ENCODE peak calls at places on chromosomes 5 and 9, in four cellular contexts. D, R, I and M are unnamed samples.

GRCh38 chr5:172373680-172374079 is 80.6 kb downstream of the SH3PXD2B start:
- DNase-seq in I (no peak), D (no peak), R (no peak), M (no peak)

GRCh38 chr9:18596920-18597319 is 123.0 kb downstream of the ADAMTSL1 start:
- DNase-seq in R (no peak), I (no peak), D (no peak), M (no peak)

GRCh38 chr9:70574222-70574837 is 159.9 kb upstream of the KLF9 start:
- DNase-seq in I (no peak), D (peak), R (no peak), M (no peak)

GRCh38 chr5:135667662-135668061 is 88.9 kb upstream of the CXCL14 start:
- DNase-seq in R (no peak), D (no peak), I (no peak), M (peak)

GRCh38 chr9:122364117-122364782 is 6.6 kb upstream of the PTGS1 start:
- DNase-seq in D (no peak), R (no peak), I (no peak), M (no peak)

GRCh38 chr5:71790433-71790832 is 71.4 kb downstream of the CARTPT start:
- DNase-seq in R (no peak), D (no peak), I (no peak), M (no peak)

GRCh38 chr9:2424564-2425153 is 196.9 kb upstream of the VLDLR start:
- DNase-seq in D (no peak), R (no peak), I (no peak), M (no peak)

GRCh38 chr5:171367424-171368370 is 20.0 kb upstream of the NPM1 start:
- DNase-seq in R (no peak), D (no peak), I (no peak), M (no peak)

GRCh38 chr5:71699233-71699632 is 19.8 kb upstream of the CARTPT start:
- DNase-seq in R (no peak), D (no peak), I (no peak), M (no peak)

GRCh38 chr5:111734013-111734412 is 23.0 kb downstream of the NREP start:
- DNase-seq in I (no peak), D (no peak), R (no peak), M (no peak)

GRCh38 chr5:122311888-122312669 is at the start of gene SNCAIP:
- DNase-seq in R (peak), I (peak), D (peak), M (no peak)

GRCh38 chr5:106454651-106455415 is 1215.9 kb downstream of the EFNA5 start:
- DNase-seq in D (peak), R (peak), I (no peak), M (peak)

GRCh38 chr9:34374905-34375552 is 1.7 kb downstream of the MYORG start:
- DNase-seq in I (no peak), R (peak), D (peak), M (peak)

GRCh38 chr5:33482335-33482734 is 41.6 kb downstream of the TARS1 start:
- DNase-seq in R (peak), I (no peak), D (no peak), M (no peak)

GRCh38 chr5:79857692-79858091 is 133.4 kb downstream of the MTX3 start:
- DNase-seq in R (no peak), D (no peak), I (no peak), M (no peak)

GRCh38 chr9:124254261-124254682 is 3.5 kb upstream of the NEK6 start:
- DNase-seq in D (no peak), R (no peak), I (no peak), M (no peak)

GRCh38 chr5:81533629-81534480 is 139.9 kb upstream of the ACOT12 start:
- DNase-seq in R (no peak), I (no peak), D (no peak), M (no peak)

GRCh38 chr5:89584339-89584956 is 701.5 kb upstream of the MEF2C start:
- DNase-seq in R (no peak), I (no peak), D (no peak), M (no peak)

GRCh38 chr5:159022178-159022556 is 77.5 kb downstream of the EBF1 start:
- DNase-seq in I (no peak), D (peak), R (no peak), M (no peak)

GRCh38 chr5:148747536-148747906 is 78.9 kb upstream of the ADRB2 start:
- DNase-seq in R (no peak), I (no peak), D (no peak), M (no peak)

GRCh38 chr9:70679845-70680244 is 265.4 kb upstream of the KLF9 start:
- DNase-seq in R (no peak), I (no peak), D (no peak), M (no peak)

GRCh38 chr5:160747559-160747958 is 104.5 kb downstream of the ATP10B start:
- DNase-seq in R (no peak), D (no peak), I (no peak), M (no peak)

GRCh38 chr5:2381070-2381469 is 370.4 kb downstream of the IRX2 start:
- DNase-seq in I (no peak), D (no peak), R (no peak), M (no peak)

GRCh38 chr5:172370648-172371248 is 83.6 kb downstream of the SH3PXD2B start:
- DNase-seq in R (peak), I (peak), D (no peak), M (peak)

GRCh38 chr9:23322392-23322791 is 503.6 kb downstream of the ELAVL2 start:
- DNase-seq in R (no peak), D (peak), I (no peak), M (no peak)

GRCh38 chr9:115524467-115525059 is 406.6 kb upstream of the TNC start:
- DNase-seq in D (peak), I (no peak), R (no peak), M (peak)

GRCh38 chr5:170861855-170862766 is at the start of gene RANBP17:
- DNase-seq in I (no peak), D (peak), R (peak), M (no peak)

GRCh38 chr5:30849801-30850370 is 343.6 kb upstream of the CDH6 start:
- DNase-seq in R (no peak), I (no peak), D (no peak), M (peak)

GRCh38 chr5:160843240-160843639 is 8.8 kb downstream of the ATP10B start:
- DNase-seq in R (no peak), I (no peak), D (no peak), M (no peak)

GRCh38 chr5:172095368-172095960 is 89.0 kb upstream of the FBXW11 start:
- DNase-seq in D (no peak), R (no peak), I (no peak), M (no peak)

GRCh38 chr5:151886741-151887261 is 37.9 kb downstream of the GLRA1 start:
- DNase-seq in I (no peak), D (no peak), R (no peak), M (no peak)

GRCh38 chr5:55771175-55771655 is 33.4 kb downstream of the DDX4 start:
- DNase-seq in R (no peak), I (no peak), D (no peak), M (no peak)

GRCh38 chr5:5165541-5166002 is 25.4 kb downstream of the ADAMTS16 start:
- DNase-seq in I (no peak), D (no peak), R (no peak), M (no peak)

GRCh38 chr5:142659405-142659804 is 26.5 kb downstream of the FGF1 start:
- DNase-seq in R (no peak), D (no peak), I (no peak), M (no peak)
- TF ChIP-seq ELF4 in R (no peak), D (no peak), I (no peak), M (no peak)

GRCh38 chr9:4934976-4935672 is 49.9 kb upstream of the JAK2 start:
- DNase-seq in R (no peak), I (no peak), D (no peak), M (no peak)
- TF ChIP-seq ELF4 in R (no peak), I (no peak), D (no peak), M (no peak)

GRCh38 chr9:16624356-16624755 is 246.1 kb downstream of the BNC2 start:
- DNase-seq in D (no peak), I (no peak), R (no peak), M (no peak)
- TF ChIP-seq ELF4 in D (no peak), I (no peak), R (no peak), M (no peak)

GRCh38 chr9:130499804-130500263 is 55.1 kb downstream of the ASS1 start:
- DNase-seq in D (no peak), I (no peak), R (no peak), M (peak)
- TF ChIP-seq ELF4 in D (no peak), I (no peak), R (no peak), M (peak)

GRCh38 chr5:120052916-120053828 is 410.9 kb upstream of the PRR16 start:
- DNase-seq in R (no peak), D (no peak), I (no peak), M (no peak)
- TF ChIP-seq ELF4 in R (no peak), D (no peak), I (no peak), M (no peak)

DNA sequence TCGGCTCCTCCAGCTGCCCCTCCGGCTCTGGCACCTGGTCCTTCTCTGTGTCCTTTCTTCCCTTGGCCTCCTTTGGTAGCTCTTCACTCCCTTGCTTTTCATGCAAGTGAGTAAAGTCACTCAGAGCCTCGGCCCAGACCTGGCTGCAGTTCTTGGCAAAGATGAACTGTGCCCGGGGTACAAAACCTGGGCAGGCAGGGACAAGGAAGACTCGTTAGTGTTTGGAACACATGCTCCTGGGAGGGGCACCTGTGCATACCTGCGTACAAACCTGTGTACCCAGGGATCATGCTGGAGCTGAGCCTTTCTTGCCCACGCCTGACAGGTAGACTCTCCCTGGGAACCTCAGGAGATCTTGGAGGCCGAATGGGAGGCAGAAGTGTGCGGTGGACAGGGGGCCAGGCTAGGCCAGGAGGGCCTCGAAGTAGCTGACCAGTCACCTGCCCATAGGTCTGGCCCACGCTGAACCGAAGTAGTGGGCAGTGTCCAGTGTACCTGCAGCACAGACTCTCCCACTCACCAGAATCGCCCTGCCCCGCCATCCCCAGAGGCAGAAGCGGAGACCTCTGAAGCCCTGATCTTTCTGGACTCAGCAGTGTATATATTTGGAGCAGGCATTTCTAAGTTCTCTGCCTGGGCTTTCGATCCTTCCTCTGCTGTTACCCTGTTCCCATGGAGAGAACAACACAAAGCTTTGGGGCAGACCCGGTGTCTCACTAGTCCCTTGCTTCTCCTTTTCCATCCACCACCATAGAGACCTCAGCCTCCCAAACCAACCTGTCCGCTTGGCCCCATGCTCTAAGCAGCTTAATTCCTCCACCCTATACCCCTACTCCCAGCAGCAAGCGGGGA is 41.9 kb upstream of the TESK1 start:
- DNase-seq in D (no peak), I (no peak), R (no peak), M (no peak)
- TF ChIP-seq ELF4 in D (no peak), I (no peak), R (no peak), M (no peak)

GRCh38 chr5:173875189-173875588 is 13.0 kb upstream of the CPEB4 start:
- DNase-seq in I (no peak), R (no peak), D (no peak), M (no peak)
- TF ChIP-seq ELF4 in I (no peak), R (no peak), D (no peak), M (no peak)

GRCh38 chr5:132853323-132853722 is 12.9 kb downstream of the GDF9 start:
- DNase-seq in D (no peak), R (no peak), I (no peak), M (peak)
- TF ChIP-seq ELF4 in D (no peak), R (no peak), I (no peak), M (no peak)

GRCh38 chr5:102911973-102912372 is 156.9 kb downstream of the PAM start:
- DNase-seq in I (no peak), R (no peak), D (no peak), M (no peak)
- TF ChIP-seq ELF4 in I (no peak), R (no peak), D (no peak), M (no peak)

GRCh38 chr9:85223506-85224108 is 518.1 kb downstream of the AGTPBP1 start:
- DNase-seq in I (no peak), D (no peak), R (no peak), M (no peak)

GRCh38 chr9:85230081-85230480 is 511.7 kb downstream of the AGTPBP1 start:
- DNase-seq in I (no peak), D (no peak), R (no peak), M (no peak)

GRCh38 chr9:85224301-85224700 is 517.5 kb downstream of the AGTPBP1 start:
- DNase-seq in I (no peak), D (no peak), R (no peak), M (no peak)

GRCh38 chr9:85228111-85228855 is 513.5 kb downstream of the AGTPBP1 start:
- DNase-seq in D (no peak), R (no peak), I (no peak), M (no peak)

DNA sequence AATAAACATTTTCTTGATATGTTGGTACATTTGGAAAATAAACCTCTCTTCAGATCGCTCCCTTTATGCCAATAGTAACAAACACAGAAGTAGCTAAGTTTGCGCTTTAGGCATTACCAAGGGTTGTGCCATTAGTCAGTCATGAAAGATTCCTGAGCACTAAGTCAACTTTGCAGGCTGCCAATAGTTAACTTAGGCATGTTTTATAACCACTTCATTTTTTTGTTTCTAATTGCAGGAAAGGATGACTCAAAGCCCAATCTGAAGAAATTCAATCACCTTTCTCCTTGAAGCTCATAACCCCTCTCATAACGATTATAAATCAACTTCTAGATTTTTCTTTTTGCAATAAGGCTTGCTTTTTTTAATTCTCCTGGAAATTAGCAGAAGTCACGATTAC is 517.0 kb downstream of the AGTPBP1 start:
- DNase-seq in R (no peak), D (no peak), I (no peak), M (no peak)
- TF ChIP-seq ELF4 in R (no peak), D (no peak), I (no peak), M (no peak)